ENCODE peak calls at places on chromosomes 6 and 20, in ten cellular contexts. U is left lung, L is neuronal stem cell, V is mesenchymal stem cell, S is breast epithelium, P is cardiac muscle cell, J is lung, K is fibroblast of mammary gland, T is heart left ventricle, Z is GM23248. D is an unnamed sample.
A peak's percentile ranks its signal among the peaks of the same experiment; 100 is the strongest.

GRCh38 chr6:3711776-3712175 is 39.7 kb downstream of the PXDC1 start:
- DNase-seq in P (no peak), S (no peak), J (no peak), U (no peak), L (no peak), Z (no peak), T (no peak), V (no peak), K (no peak), D (no peak)

GRCh38 chr6:52046456-52046855 is 41.0 kb downstream of the PKHD1 start:
- DNase-seq in S (no peak), T (no peak), Z (no peak), V (no peak), P (no peak), K (no peak), L (no peak), U (no peak), J (no peak), D (no peak)

GRCh38 chr20:35648836-35649235 is 15.9 kb downstream of the CPNE1 start:
- DNase-seq in L (no peak), U (no peak), P (peak; percentile 51), Z (peak; percentile 14), T (no peak), J (no peak), S (no peak), K (peak; percentile 19), V (no peak), D (no peak)

GRCh38 chr6:42088101-42088591 is 37.8 kb downstream of the TAF8 start:
- DNase-seq in J (no peak), S (no peak), T (peak; percentile 69), P (peak; percentile 31), L (no peak), V (peak; percentile 50), U (no peak), Z (no peak), K (peak; percentile 61), D (no peak)

GRCh38 chr20:5570442-5570841 is 179.8 kb upstream of the SHLD1 start:
- DNase-seq in L (no peak), Z (no peak), J (no peak), V (no peak), P (no peak), K (no peak), S (no peak), U (no peak), T (no peak), D (no peak)

GRCh38 chr6:106117579-106117978 is 31.4 kb downstream of the PRDM1 start:
- DNase-seq in P (no peak), V (no peak), J (no peak), S (no peak), U (peak; percentile 41), K (no peak), Z (no peak), T (no peak), L (no peak), D (no peak)

GRCh38 chr20:32164984-32165735 is 42.4 kb downstream of the PLAGL2 start:
- DNase-seq in L (no peak), J (no peak), P (peak; percentile 97), T (no peak), S (no peak), V (no peak), Z (no peak), K (no peak), U (no peak), D (no peak)

GRCh38 chr6:27565839-27566779 is 93.2 kb upstream of the ZNF184 start:
- DNase-seq in U (no peak), P (no peak), L (no peak), K (no peak), S (no peak), Z (no peak), V (no peak), J (no peak), T (no peak), D (no peak)

GRCh38 chr6:146028835-146029572 is at the start of gene GRM1:
- DNase-seq in P (no peak), T (no peak), L (no peak), K (no peak), J (no peak), S (no peak), U (no peak), V (no peak), Z (no peak), D (no peak)

GRCh38 chr20:23366384-23366783 is 4.4 kb downstream of the GZF1 start:
- DNase-seq in V (no peak), T (no peak), K (no peak), L (no peak), U (no peak), S (no peak), J (no peak), Z (peak; percentile 32), P (no peak), D (no peak)

GRCh38 chr6:144298167-144298671 is 13.1 kb downstream of the UTRN start:
- DNase-seq in U (no peak), K (no peak), S (no peak), P (no peak), V (no peak), L (no peak), T (no peak), J (no peak), Z (no peak), D (no peak)

GRCh38 chr6:21500894-21501293 is 92.7 kb upstream of the SOX4 start:
- DNase-seq in V (no peak), L (no peak), Z (no peak), S (no peak), T (no peak), P (no peak), U (no peak), J (no peak), K (no peak), D (no peak)

GRCh38 chr20:21387528-21387927 is 9.8 kb downstream of the NKX2-4 start:
- DNase-seq in S (no peak), V (no peak), J (no peak), L (no peak), P (no peak), U (no peak), T (no peak), K (no peak), Z (no peak), D (no peak)

GRCh38 chr20:21707267-21707666 is 1.8 kb downstream of the PAX1 start:
- DNase-seq in U (no peak), Z (no peak), V (no peak), L (no peak), J (no peak), K (no peak), T (no peak), P (no peak), S (no peak), D (no peak)

GRCh38 chr6:513961-514360 is 122.4 kb downstream of the IRF4 start:
- DNase-seq in J (no peak), V (no peak), P (no peak), L (no peak), K (no peak), T (no peak), S (no peak), U (no peak), Z (no peak), D (no peak)

GRCh38 chr20:24782801-24783630 is 166.1 kb upstream of the CST7 start:
- DNase-seq in T (no peak), K (no peak), V (no peak), U (peak; percentile 14), L (no peak), J (no peak), S (no peak), Z (no peak), P (no peak), D (peak; percentile 74)

GRCh38 chr6:151445482-151445881 is 6.4 kb downstream of the RMND1 start:
- DNase-seq in K (peak; percentile 84), U (no peak), V (peak; percentile 50), P (peak; percentile 87), L (no peak), J (no peak), T (no peak), S (no peak), Z (peak; percentile 62), D (peak; percentile 78)

GRCh38 chr6:36597775-36598174 is 3.6 kb downstream of the SRSF3 start:
- DNase-seq in K (no peak), V (no peak), J (no peak), P (no peak), Z (no peak), S (no peak), T (no peak), U (peak; percentile 8), L (no peak), D (no peak)

GRCh38 chr20:14522595-14522994 is 185.2 kb upstream of the FLRT3 start:
- DNase-seq in S (no peak), J (no peak), P (no peak), V (no peak), T (no peak), Z (no peak), L (no peak), K (no peak), U (no peak), D (no peak)
- H3K4me3 ChIP-seq in S (no peak overlapping the region), J (no peak overlapping the region), P (no peak overlapping the region), V (no peak overlapping the region), T (no peak overlapping the region), Z (no peak overlapping the region), L (no peak overlapping the region), K (no peak overlapping the region), U (no peak overlapping the region), D (no peak overlapping the region)

DNA sequence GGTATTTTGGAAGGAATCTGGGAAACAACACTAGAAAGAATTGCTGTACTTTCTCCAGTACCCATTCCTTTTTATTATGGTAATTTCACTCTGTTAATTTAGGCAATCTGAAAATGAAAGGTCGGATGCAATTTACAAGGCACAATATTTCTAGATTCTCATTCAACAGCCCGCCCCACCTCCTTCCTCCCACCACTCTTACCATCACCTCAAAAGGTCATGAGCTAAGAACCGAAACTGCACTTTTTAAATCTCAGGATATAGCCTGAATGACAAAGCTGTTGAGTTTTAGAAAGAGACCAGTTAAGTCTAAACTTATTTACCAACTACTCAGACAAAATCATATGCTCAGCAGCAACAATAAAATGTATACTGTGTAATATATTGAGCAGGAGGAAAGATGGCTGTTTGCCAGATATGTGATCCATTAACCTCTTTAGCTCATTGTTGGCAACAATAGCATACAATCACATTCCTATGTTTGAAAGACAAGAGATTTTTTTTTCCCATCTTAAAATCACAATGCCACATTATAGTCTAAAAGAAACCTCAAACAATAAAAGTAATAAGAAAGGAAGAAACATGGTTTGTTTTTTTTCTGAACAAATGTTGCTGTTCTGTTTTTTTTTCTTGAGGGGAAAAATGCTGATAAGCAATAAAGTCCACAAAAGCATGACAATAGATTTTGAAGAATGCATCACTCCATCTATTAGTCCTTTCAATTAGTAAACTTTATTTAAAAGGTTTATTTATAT is 1.6 kb upstream of the HS3ST5 start:
- DNase-seq in T (no peak), K (no peak), Z (no peak), P (no peak), J (no peak), U (no peak), V (no peak), S (no peak), L (no peak), D (peak; percentile 8)
- H3K4me3 ChIP-seq in T (no peak overlapping the region), K (no peak overlapping the region), Z (no peak overlapping the region), P (no peak overlapping the region), J (no peak overlapping the region), U (no peak overlapping the region), V (no peak overlapping the region), S (no peak overlapping the region), L (no peak overlapping the region), D (no peak overlapping the region)

GRCh38 chr6:147869223-147869600 is 360.7 kb downstream of the SAMD5 start:
- DNase-seq in V (peak; percentile 16), T (no peak), J (no peak), S (no peak), L (no peak), Z (no peak), U (no peak), K (no peak), P (no peak), D (no peak)
- H3K4me3 ChIP-seq in V (no peak overlapping the region), T (no peak overlapping the region), J (no peak overlapping the region), S (no peak overlapping the region), L (no peak overlapping the region), Z (no peak overlapping the region), U (no peak overlapping the region), K (no peak overlapping the region), P (no peak overlapping the region), D (no peak overlapping the region)

GRCh38 chr6:138104618-138105213 is 2.5 kb downstream of the PERP start:
- DNase-seq in Z (no peak), U (no peak), S (no peak), J (no peak), L (no peak), P (no peak), V (no peak), K (no peak), T (no peak), D (no peak)
- H3K4me3 ChIP-seq in Z (no peak overlapping the region), U (no peak overlapping the region), S (peak overlapping the region; percentile 92), J (no peak overlapping the region), L (no peak overlapping the region), P (no peak overlapping the region), V (no peak overlapping the region), K (no peak overlapping the region), T (peak overlapping the region; percentile 87), D (no peak overlapping the region)

D was measured in retinal pigment epithelial cell.